ENCODE peak calls at places on chromosomes 12 and 14, in four cellular contexts. W is WTC11; J is activated naive CD8-positive, alpha-beta T cell treated with anti-CD3 and anti-CD28 coated beads, Interleukin-2, amount 10 ng/mL, durations not matched to agents 7 days and 5 days; D is upper lobe of right lung. V is an unnamed sample.
A peak's percentile ranks its signal among the peaks of the same experiment; 100 is the strongest.

GRCh38 chr12:27673285-27673684 is 23.0 kb upstream of the REP15 start:
- ATAC-seq in W (no peak), J (no peak), D (no peak), V (no peak)

GRCh38 chr12:29858270-29858786 is 74.6 kb upstream of the TMTC1 start:
- ATAC-seq in W (no peak), J (no peak), D (no peak), V (peak; percentile 65)

GRCh38 chr12:110228756-110229155 is 52.3 kb upstream of the ATP2A2 start:
- ATAC-seq in W (no peak), J (no peak), D (no peak), V (no peak)

GRCh38 chr12:50707396-50707795 is 56.5 kb upstream of the ATF1 start:
- ATAC-seq in W (no peak), J (no peak), D (no peak), V (no peak)

GRCh38 chr12:15856097-15856982 is 25.8 kb upstream of the STRAP start:
- ATAC-seq in W (peak; percentile 26), J (no peak), D (peak; percentile 66), V (peak; percentile 62)

GRCh38 chr12:130881548-130881947 is 9.7 kb downstream of the RAN start:
- ATAC-seq in W (no peak), J (no peak), D (no peak), V (no peak)

GRCh38 chr12:66269142-66269541 is 33.2 kb upstream of the HELB start:
- ATAC-seq in W (no peak), J (no peak), D (peak; percentile 51), V (no peak)

GRCh38 chr12:71640316-71640715 is 23.3 kb downstream of the ZFC3H1 start:
- ATAC-seq in W (peak; percentile 34), J (no peak), D (no peak), V (peak; percentile 74)

GRCh38 chr12:43832506-43833168 is 3.2 kb upstream of the TMEM117 start:
- ATAC-seq in W (no peak), J (peak; percentile 47), D (no peak), V (no peak)

GRCh38 chr12:93571854-93572711 is at the start of gene SOCS2:
- ATAC-seq in W (peak; percentile 2), J (no peak), D (peak; percentile 0), V (no peak)

GRCh38 chr14:100547633-100548294 is 39.5 kb downstream of the BEGAIN start:
- ATAC-seq in W (no peak), J (peak; percentile 24), D (peak; percentile 78), V (no peak)

GRCh38 chr12:88812610-88813009 is 232.3 kb upstream of the KITLG start:
- ATAC-seq in W (no peak), J (no peak), D (peak; percentile 20), V (no peak)

GRCh38 chr14:92556863-92557543 is 43.4 kb downstream of the RIN3 start:
- ATAC-seq in W (no peak), J (no peak), D (no peak), V (no peak)

GRCh38 chr14:105261781-105262180 is 13.4 kb downstream of the BTBD6 start:
- ATAC-seq in W (no peak), J (no peak), D (peak; percentile 21), V (peak; percentile 28)

GRCh38 chr14:68036203-68036602 is 216.6 kb downstream of the RAD51B start:
- ATAC-seq in W (no peak), J (no peak), D (no peak), V (no peak)

GRCh38 chr12:65634626-65635331 is 189.5 kb upstream of the HMGA2 start:
- ATAC-seq in W (no peak), J (no peak), D (no peak), V (no peak)

GRCh38 chr12:92188517-92189188 is 43.0 kb upstream of the BTG1 start:
- ATAC-seq in W (no peak), J (no peak), D (no peak), V (no peak)

GRCh38 chr12:132723015-132723763 is 12.5 kb downstream of the PGAM5 start:
- ATAC-seq in W (no peak), J (no peak), D (no peak), V (peak; percentile 12)

GRCh38 chr14:41607119-41607785 is 576 bp downstream of the LRFN5 start:
- ATAC-seq in W (no peak), J (no peak), D (no peak), V (no peak)

V was measured in esophagus mucosa.